ENCODE peak calls at places on chromosomes 6 and 20, in seven cellular contexts. R is stomach, Y is tibial nerve, U is adrenal gland, S is breast epithelium, W is lower leg skin, X is IMR-90. H is an unnamed sample.

GRCh38 chr20:53950031-53950430 is 120.4 kb downstream of the BCAS1 start:
- DNase-seq in Y (no peak), X (peak; percentile 18), R (no peak), U (no peak), S (no peak), W (no peak), H (peak; percentile 56)

GRCh38 chr20:22381812-22382416 is 202.5 kb downstream of the FOXA2 start:
- DNase-seq in W (no peak), U (no peak), Y (no peak), S (no peak), X (no peak), R (no peak), H (no peak)

GRCh38 chr6:161273356-161273751 is 507 bp downstream of the AGPAT4 start:
- DNase-seq in U (peak; percentile 22), Y (no peak), W (no peak), S (no peak), X (peak; percentile 48), R (no peak), H (peak; percentile 21)

GRCh38 chr6:16135078-16135477 is 6.2 kb downstream of the MYLIP start:
- DNase-seq in X (no peak), S (no peak), Y (no peak), W (no peak), U (no peak), R (no peak), H (no peak)

GRCh38 chr6:107800564-107801164 is 23.4 kb downstream of the SCML4 start:
- DNase-seq in W (no peak), X (no peak), Y (no peak), U (no peak), S (no peak), R (no peak), H (peak; percentile 15)

GRCh38 chr6:168791916-168792315 is 350.9 kb downstream of the SMOC2 start:
- DNase-seq in S (no peak), R (no peak), U (no peak), Y (no peak), X (no peak), W (no peak), H (no peak)

GRCh38 chr6:31558631-31559500 is 11.5 kb downstream of the NFKBIL1 start:
- DNase-seq in U (no peak), R (no peak), S (no peak), X (no peak), Y (no peak), W (no peak), H (peak; percentile 100)

GRCh38 chr6:76771076-76771634 is 692.1 kb downstream of the HTR1B start:
- DNase-seq in Y (no peak), S (peak; percentile 68), R (peak; percentile 34), W (no peak), U (peak; percentile 45), X (no peak), H (no peak)

GRCh38 chr6:166620478-166621113 is 6.5 kb downstream of the RPS6KA2 start:
- DNase-seq in W (peak; percentile 32), U (no peak), Y (no peak), R (no peak), S (no peak), X (no peak), H (no peak)

GRCh38 chr6:131456565-131456964 is 116.5 kb upstream of the ARG1 start:
- DNase-seq in X (no peak), R (no peak), W (no peak), U (no peak), Y (no peak), S (no peak), H (no peak)

DNA sequence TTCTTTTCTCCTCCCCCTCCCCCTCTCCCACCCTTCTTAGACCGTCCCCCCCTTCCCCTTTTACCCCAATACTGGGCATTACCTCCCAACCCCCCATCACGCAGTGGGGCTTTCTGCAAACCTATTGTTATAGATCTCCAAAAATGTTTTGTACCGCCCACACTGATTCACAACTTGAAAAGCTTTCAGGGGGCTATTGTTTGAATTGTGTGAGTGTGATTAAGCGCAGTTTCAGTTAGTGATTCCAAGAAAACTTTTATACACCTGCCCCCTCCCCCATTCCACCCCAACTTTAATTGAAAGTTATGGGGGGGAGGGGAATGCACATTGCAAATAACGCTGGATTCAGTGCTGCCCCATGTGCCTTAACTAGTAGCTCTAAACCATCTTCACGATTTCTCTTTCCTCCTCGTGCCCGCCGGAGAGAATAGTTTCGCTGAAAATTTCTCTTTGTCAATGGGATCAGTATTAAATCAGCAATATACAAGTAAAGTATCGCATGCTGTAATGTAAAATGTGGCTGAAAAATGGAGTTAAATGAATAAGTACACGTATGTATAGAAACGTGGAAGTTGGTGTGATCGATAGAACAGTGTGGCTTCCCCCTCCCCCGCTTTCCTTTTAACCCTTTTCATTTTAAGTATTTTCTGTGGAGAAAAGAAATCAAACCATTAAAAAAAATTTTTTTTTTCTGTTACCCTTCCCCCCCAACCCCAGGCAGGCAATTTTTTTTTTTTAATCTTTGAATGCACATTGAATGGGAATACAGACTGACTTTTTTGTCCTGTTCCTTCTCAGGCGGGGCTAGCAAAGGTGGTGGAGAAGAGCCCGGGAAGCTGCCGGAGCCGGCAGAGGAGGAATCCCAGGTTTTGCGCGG is 632 bp downstream of the LIN28B start:
- DNase-seq in S (no peak), X (no peak), W (no peak), R (no peak), U (no peak), Y (no peak), H (peak; percentile 66)
- TF ChIP-seq POLR2A in S (no peak), X (no peak), W (no peak), R (no peak), U (no peak), Y (no peak), H (peak; percentile 25)

DNA sequence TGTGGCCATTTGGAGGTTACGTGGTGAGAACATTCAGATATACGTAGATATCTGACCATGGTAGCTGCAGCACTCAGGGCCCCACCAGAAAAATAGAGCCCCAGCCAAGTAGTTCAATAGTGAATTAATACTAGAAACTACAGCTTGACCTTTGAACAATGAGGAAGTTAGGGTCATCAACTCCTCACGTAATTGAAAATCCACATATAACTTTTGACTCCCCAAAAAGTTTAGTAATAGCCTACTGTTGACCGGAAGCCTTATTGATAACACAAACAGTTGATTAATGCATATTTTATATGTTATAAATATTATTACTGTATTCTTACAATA is 118.0 kb downstream of the SNX5 start:
- DNase-seq in X (no peak), S (no peak), W (no peak), U (no peak), R (no peak), Y (no peak), H (no peak)
- TF ChIP-seq CTCF in X (no peak), S (no peak), W (no peak), U (no peak), R (no peak), Y (no peak), H (no peak)

GRCh38 chr6:99424761-99425646 is at the start of gene PNISR:
- DNase-seq in U (peak; percentile 95), W (peak; percentile 97), X (peak; percentile 99), Y (peak; percentile 83), S (peak; percentile 86), R (peak; percentile 88), H (peak; percentile 99)
- TF ChIP-seq POLR2A in U (peak; percentile 61), W (no peak), X (peak; percentile 91), Y (peak; percentile 67), S (no peak), R (no peak), H (peak; percentile 89)

GRCh38 chr20:62352402-62353288 is 14.5 kb downstream of the LAMA5 start:
- DNase-seq in S (peak; percentile 90), U (peak; percentile 93), R (peak; percentile 58), X (no peak), Y (no peak), W (no peak), H (no peak)
- TF ChIP-seq CTCF in S (no peak), U (no peak), R (no peak), X (no peak), Y (peak; percentile 64), W (no peak), H (no peak)

GRCh38 chr20:63940472-63941266 is 15.5 kb downstream of the UCKL1 start:
- DNase-seq in S (no peak), X (no peak), Y (no peak), W (no peak), U (no peak), R (no peak), H (no peak)
- TF ChIP-seq POLR2A in S (no peak), X (no peak), Y (no peak), W (no peak), U (no peak), R (no peak), H (no peak)

GRCh38 chr6:81682238-81682795 is 70.2 kb downstream of the TENT5A start:
- DNase-seq in U (no peak), W (no peak), X (no peak), S (no peak), R (no peak), Y (no peak), H (no peak)
- TF ChIP-seq CTCF in U (no peak), W (no peak), X (no peak), S (no peak), R (no peak), Y (no peak), H (no peak)

GRCh38 chr6:113859349-113860164 is 2.4 kb downstream of the MARCKS start:
- DNase-seq in R (peak; percentile 52), U (peak; percentile 16), S (peak; percentile 54), X (peak; percentile 26), W (peak; percentile 89), Y (peak; percentile 17), H (no peak)

GRCh38 chr6:113862112-113862511 is 5.0 kb downstream of the MARCKS start:
- DNase-seq in S (no peak), X (no peak), R (no peak), W (no peak), Y (no peak), U (no peak), H (no peak)

GRCh38 chr6:113858605-113859348 is 1.6 kb downstream of the MARCKS start:
- DNase-seq in R (peak; percentile 92), Y (peak; percentile 74), U (peak; percentile 76), X (peak; percentile 87), S (peak; percentile 85), W (peak; percentile 95), H (peak; percentile 81)

GRCh38 chr6:113858067-113858604 is 991 bp downstream of the MARCKS start:
- DNase-seq in U (peak; percentile 17), S (peak; percentile 56), W (peak; percentile 91), R (peak; percentile 46), X (peak; percentile 29), Y (peak; percentile 47), H (peak; percentile 2)

GRCh38 chr6:113860165-113860955 is 3.2 kb downstream of the MARCKS start:
- DNase-seq in R (peak; percentile 29), W (no peak), Y (peak; percentile 16), U (peak; percentile 27), X (peak; percentile 45), S (no peak), H (no peak)
- TF ChIP-seq POLR2A in R (no peak), W (no peak), Y (no peak), U (no peak), X (no peak), S (no peak), H (no peak)